ENCODE peak calls at places on chromosomes 12 and 14, in nine cellular contexts. C is heart left ventricle, B is C1 segment of cervical spinal cord, K is retina, U is gastrocnemius medialis, D is KG1, E is NCI-H1694 treated with DMSO at 0.1 percent for 48 hours, V is GM04504, J is pons. Q is an unnamed sample.

GRCh38 chr12:6963016-6963731 is 7.3 kb downstream of the PHB2 start:
- DNase-seq in C (no peak), B (no peak), K (no peak), U (peak; percentile 14), D (no peak), E (no peak), V (no peak), J (no peak), Q (no peak)

GRCh38 chr12:107670999-107671643 is 14.5 kb upstream of the PWP1 start:
- DNase-seq in C (no peak), B (no peak), K (peak; percentile 37), U (no peak), D (no peak), E (no peak), V (no peak), J (no peak), Q (peak; percentile 8)

GRCh38 chr12:90921536-90921935 is 33.4 kb downstream of the CCER1 start:
- DNase-seq in C (no peak), B (no peak), K (no peak), U (no peak), D (no peak), E (no peak), V (no peak), J (no peak), Q (no peak)

GRCh38 chr14:75542585-75543091 is 20.4 kb downstream of the BATF start:
- DNase-seq in C (peak; percentile 81), B (no peak), K (no peak), U (peak; percentile 51), D (peak; percentile 74), E (no peak), V (no peak), J (peak; percentile 49), Q (peak; percentile 71)

GRCh38 chr14:58987601-58988000 is 200.9 kb upstream of the DAAM1 start:
- DNase-seq in C (no peak), B (no peak), K (no peak), U (no peak), D (no peak), E (no peak), V (no peak), J (no peak), Q (no peak)

GRCh38 chr12:110533607-110534006 is 31.5 kb downstream of the RAD9B start:
- DNase-seq in C (no peak), B (no peak), K (no peak), U (no peak), D (no peak), E (no peak), V (no peak), J (no peak), Q (no peak)

GRCh38 chr12:116172224-116172849 is 105.2 kb downstream of the MED13L start:
- DNase-seq in C (no peak), B (no peak), K (no peak), U (no peak), D (no peak), E (no peak), V (no peak), J (no peak), Q (no peak)

GRCh38 chr14:66247662-66248061 is 238.5 kb upstream of the CCDC196 start:
- DNase-seq in C (no peak), B (no peak), K (peak; percentile 34), U (no peak), D (no peak), E (no peak), V (no peak), J (no peak), Q (no peak)

GRCh38 chr14:68379510-68380303 is 413.2 kb downstream of the ZFP36L1 start:
- DNase-seq in C (no peak), B (no peak), K (no peak), U (no peak), D (no peak), E (no peak), V (no peak), J (no peak), Q (peak; percentile 32)

GRCh38 chr14:31090872-31091764 is 64.9 kb upstream of the STRN3 start:
- DNase-seq in C (no peak), B (no peak), K (no peak), U (peak; percentile 80), D (no peak), E (peak; percentile 18), V (peak; percentile 88), J (peak; percentile 20), Q (no peak)

GRCh38 chr12:127729381-127729780 is 537.6 kb upstream of the TMEM132C start:
- DNase-seq in C (no peak), B (no peak), K (no peak), U (no peak), D (no peak), E (peak; percentile 1), V (no peak), J (no peak), Q (no peak)

GRCh38 chr14:59282366-59282765 is 93.9 kb downstream of the DAAM1 start:
- DNase-seq in C (no peak), B (no peak), K (no peak), U (no peak), D (no peak), E (no peak), V (peak; percentile 32), J (no peak), Q (no peak)

GRCh38 chr14:28661171-28661772 is 105.3 kb upstream of the FOXG1 start:
- DNase-seq in C (no peak), B (no peak), K (no peak), U (no peak), D (no peak), E (no peak), V (no peak), J (no peak), Q (no peak)

GRCh38 chr14:103427485-103428443 is 42.5 kb downstream of the MARK3 start:
- DNase-seq in C (no peak), B (no peak), K (no peak), U (no peak), D (no peak), E (no peak), V (peak; percentile 45), J (peak; percentile 29), Q (peak; percentile 31)

GRCh38 chr14:96574633-96575191 is 72.5 kb downstream of the PAPOLA start:
- DNase-seq in C (no peak), B (no peak), K (no peak), U (no peak), D (no peak), E (peak; percentile 57), V (peak; percentile 48), J (no peak), Q (no peak)

GRCh38 chr12:50538178-50538577 is 33.4 kb downstream of the DIP2B start:
- DNase-seq in C (no peak), B (no peak), K (no peak), U (no peak), D (no peak), E (no peak), V (no peak), J (no peak), Q (no peak)

GRCh38 chr12:63848450-63848849 is 4.0 kb downstream of the SRGAP1 start:
- DNase-seq in C (no peak), B (no peak), K (no peak), U (no peak), D (no peak), E (no peak), V (no peak), J (no peak), Q (no peak)

GRCh38 chr12:123934016-123934620 is 38.5 kb downstream of the CCDC92 start:
- DNase-seq in C (no peak), B (no peak), K (no peak), U (no peak), D (no peak), E (no peak), V (no peak), J (no peak), Q (no peak)

GRCh38 chr14:23052182-23052623 is 5.1 kb downstream of the CDH24 start:
- DNase-seq in C (no peak), B (no peak), K (no peak), U (no peak), D (no peak), E (no peak), V (no peak), J (no peak), Q (no peak)

GRCh38 chr12:7935773-7936581 is at the start of gene SLC2A3:
- DNase-seq in C (no peak), B (peak; percentile 19), K (peak; percentile 58), U (peak; percentile 39), D (peak; percentile 50), E (no peak), V (peak; percentile 88), J (peak; percentile 81), Q (peak; percentile 92)

GRCh38 chr12:101925352-101925751 is 48.0 kb downstream of the DRAM1 start:
- DNase-seq in C (peak; percentile 62), B (no peak), K (no peak), U (peak; percentile 77), D (no peak), E (no peak), V (peak; percentile 97), J (no peak), Q (no peak)

GRCh38 chr12:108772247-108772646 is 40.9 kb upstream of the CORO1C start:
- DNase-seq in C (no peak), B (no peak), K (no peak), U (peak; percentile 89), D (no peak), E (no peak), V (no peak), J (no peak), Q (no peak)

Q was measured in CD4-positive, alpha-beta memory T cell.